ENCODE peak calls at places on chromosomes 2 and 18, in five cellular contexts. F, D, Q, S and P are unnamed samples.

GRCh38 chr2:84939426-84940087 is 31.4 kb upstream of the KCMF1 start:
- DNase-seq in F (no peak), D (peak; percentile 76), S (no peak), Q (peak; percentile 71), P (no peak)

GRCh38 chr18:22847392-22847791 is 85.7 kb upstream of the RBBP8 start:
- DNase-seq in Q (no peak), D (no peak), F (no peak), S (no peak), P (peak; percentile 91)

GRCh38 chr2:11092693-11093335 is 62.5 kb upstream of the SLC66A3 start:
- DNase-seq in Q (no peak), D (no peak), S (no peak), F (no peak), P (no peak)

GRCh38 chr2:152062130-152063091 is 36.4 kb downstream of the CACNB4 start:
- DNase-seq in F (peak; percentile 49), Q (no peak), S (no peak), D (no peak), P (no peak)

GRCh38 chr2:16321872-16322271 is 343.8 kb downstream of the CYRIA start:
- DNase-seq in Q (no peak), D (no peak), F (no peak), S (no peak), P (peak; percentile 19)

GRCh38 chr18:23365602-23366001 is 87.5 kb upstream of the RIOK3 start:
- DNase-seq in Q (no peak), D (no peak), F (peak; percentile 44), S (peak; percentile 45), P (no peak)

GRCh38 chr2:18404708-18405107 is 155.7 kb downstream of the RDH14 start:
- DNase-seq in F (no peak), D (no peak), S (no peak), Q (no peak), P (no peak)

GRCh38 chr2:34105015-34105767 is 506.1 kb upstream of the FAM98A start:
- DNase-seq in S (peak; percentile 88), F (peak; percentile 65), Q (no peak), D (no peak), P (peak; percentile 18)

GRCh38 chr2:109670556-109671411 is 56.6 kb downstream of the SOWAHC start:
- DNase-seq in S (no peak), Q (no peak), D (no peak), F (no peak), P (no peak)

GRCh38 chr2:41495050-41495449 is 552.8 kb upstream of the PKDCC start:
- DNase-seq in S (peak; percentile 5), F (no peak), D (no peak), Q (peak; percentile 3), P (no peak)

GRCh38 chr2:49351531-49351930 is 197.2 kb upstream of the FSHR start:
- DNase-seq in Q (no peak), S (no peak), F (no peak), D (no peak), P (no peak)

GRCh38 chr2:67399831-67400489 is 2.8 kb downstream of the ETAA1 start:
- DNase-seq in D (no peak), Q (no peak), S (peak; percentile 49), F (peak; percentile 49), P (no peak)

GRCh38 chr18:36780748-36781147 is 48.1 kb downstream of the TPGS2 start:
- DNase-seq in Q (no peak), D (no peak), S (no peak), F (no peak), P (no peak)

GRCh38 chr18:25005602-25006375 is 346.2 kb downstream of the ZNF521 start:
- DNase-seq in S (peak; percentile 6), F (no peak), D (no peak), Q (no peak), P (no peak)

GRCh38 chr2:20224716-20225293 is at the start of gene SDC1:
- DNase-seq in S (peak; percentile 57), D (no peak), F (peak; percentile 27), Q (peak; percentile 31), P (peak; percentile 64)

GRCh38 chr2:152466925-152467676 is 132.1 kb downstream of the FMNL2 start:
- DNase-seq in D (no peak), S (no peak), Q (no peak), F (no peak), P (peak; percentile 59)

GRCh38 chr2:37617119-37617892 is 54.1 kb downstream of the CDC42EP3 start:
- DNase-seq in Q (no peak), S (no peak), F (no peak), D (no peak), P (peak; percentile 7)

GRCh38 chr2:204357175-204357695 is 188.0 kb upstream of the PARD3B start:
- DNase-seq in F (no peak), D (no peak), S (no peak), Q (no peak), P (no peak)